ENCODE peak calls at places on chromosome 22, in four cellular contexts. One of them, this sample, is unnamed.

GRCh38 chr22:19169947-19170318 is 8.6 kb downstream of the SLC25A1 start:
- DNase-seq in mesenchymal stem cell: no peak
- DNase-seq in H1: no peak
- DNase-seq in IMR-90: no peak
- DNase-seq in this sample: no peak

GRCh38 chr22:46641829-46642266 is 21.7 kb downstream of the GRAMD4 start:
- DNase-seq in H1: no peak
- DNase-seq in mesenchymal stem cell: peak
- DNase-seq in IMR-90: peak
- DNase-seq in this sample: no peak

GRCh38 chr22:39471421-39472141 is 14.8 kb downstream of the MGAT3 start:
- DNase-seq in H1: no peak
- DNase-seq in mesenchymal stem cell: peak
- DNase-seq in IMR-90: peak
- DNase-seq in this sample: peak

GRCh38 chr22:48494968-48495750 is 1332.5 kb downstream of the BRD1 start:
- DNase-seq in IMR-90: no peak
- DNase-seq in H1: no peak
- DNase-seq in mesenchymal stem cell: no peak
- DNase-seq in this sample: peak

GRCh38 chr22:46303347-46303965 is 6.8 kb downstream of the GTSE1 start:
- DNase-seq in IMR-90: peak
- DNase-seq in H1: no peak
- DNase-seq in mesenchymal stem cell: peak
- DNase-seq in this sample: no peak

GRCh38 chr22:19523240-19524169 is 705 bp downstream of the CLDN5 start:
- DNase-seq in H1: no peak
- DNase-seq in IMR-90: peak
- DNase-seq in mesenchymal stem cell: peak
- DNase-seq in this sample: peak

GRCh38 chr22:21972293-21972779 is 10.3 kb downstream of the TOP3B start:
- DNase-seq in IMR-90: peak
- DNase-seq in H1: no peak
- DNase-seq in mesenchymal stem cell: peak
- DNase-seq in this sample: peak

GRCh38 chr22:45425101-45425500 is 11.6 kb downstream of the RIBC2 start:
- DNase-seq in H1: no peak
- DNase-seq in IMR-90: peak
- DNase-seq in mesenchymal stem cell: no peak
- DNase-seq in this sample: no peak

GRCh38 chr22:19287076-19287724 is 4.3 kb downstream of the CLTCL1 start:
- DNase-seq in IMR-90: peak
- DNase-seq in mesenchymal stem cell: no peak
- DNase-seq in H1: no peak
- DNase-seq in this sample: no peak

GRCh38 chr22:45531944-45532631 is 29.4 kb downstream of the FBLN1 start:
- DNase-seq in IMR-90: no peak
- DNase-seq in H1: no peak
- DNase-seq in mesenchymal stem cell: no peak
- DNase-seq in this sample: no peak

GRCh38 chr22:25172153-25172552 is 27.5 kb upstream of the CRYBB3 start:
- DNase-seq in IMR-90: no peak
- DNase-seq in H1: no peak
- DNase-seq in mesenchymal stem cell: no peak
- DNase-seq in this sample: peak

GRCh38 chr22:30568137-30568805 is 6.2 kb downstream of the GAL3ST1 start:
- DNase-seq in H1: no peak
- DNase-seq in mesenchymal stem cell: no peak
- DNase-seq in IMR-90: no peak
- DNase-seq in this sample: peak

GRCh38 chr22:44337658-44338004 is 24.9 kb upstream of the SHISAL1 start:
- DNase-seq in H1: no peak
- DNase-seq in mesenchymal stem cell: peak
- DNase-seq in IMR-90: peak
- DNase-seq in this sample: peak

GRCh38 chr22:44333847-44334635 is 21.3 kb upstream of the SHISAL1 start:
- DNase-seq in mesenchymal stem cell: no peak
- DNase-seq in IMR-90: no peak
- DNase-seq in H1: no peak
- DNase-seq in this sample: no peak

GRCh38 chr22:44336962-44337657 is 24.4 kb upstream of the SHISAL1 start:
- DNase-seq in H1: no peak
- DNase-seq in mesenchymal stem cell: no peak
- DNase-seq in IMR-90: no peak
- DNase-seq in this sample: no peak

GRCh38 chr22:44335066-44335839 is 22.5 kb upstream of the SHISAL1 start:
- DNase-seq in H1: no peak
- DNase-seq in IMR-90: no peak
- DNase-seq in mesenchymal stem cell: no peak
- DNase-seq in this sample: no peak

DNA sequence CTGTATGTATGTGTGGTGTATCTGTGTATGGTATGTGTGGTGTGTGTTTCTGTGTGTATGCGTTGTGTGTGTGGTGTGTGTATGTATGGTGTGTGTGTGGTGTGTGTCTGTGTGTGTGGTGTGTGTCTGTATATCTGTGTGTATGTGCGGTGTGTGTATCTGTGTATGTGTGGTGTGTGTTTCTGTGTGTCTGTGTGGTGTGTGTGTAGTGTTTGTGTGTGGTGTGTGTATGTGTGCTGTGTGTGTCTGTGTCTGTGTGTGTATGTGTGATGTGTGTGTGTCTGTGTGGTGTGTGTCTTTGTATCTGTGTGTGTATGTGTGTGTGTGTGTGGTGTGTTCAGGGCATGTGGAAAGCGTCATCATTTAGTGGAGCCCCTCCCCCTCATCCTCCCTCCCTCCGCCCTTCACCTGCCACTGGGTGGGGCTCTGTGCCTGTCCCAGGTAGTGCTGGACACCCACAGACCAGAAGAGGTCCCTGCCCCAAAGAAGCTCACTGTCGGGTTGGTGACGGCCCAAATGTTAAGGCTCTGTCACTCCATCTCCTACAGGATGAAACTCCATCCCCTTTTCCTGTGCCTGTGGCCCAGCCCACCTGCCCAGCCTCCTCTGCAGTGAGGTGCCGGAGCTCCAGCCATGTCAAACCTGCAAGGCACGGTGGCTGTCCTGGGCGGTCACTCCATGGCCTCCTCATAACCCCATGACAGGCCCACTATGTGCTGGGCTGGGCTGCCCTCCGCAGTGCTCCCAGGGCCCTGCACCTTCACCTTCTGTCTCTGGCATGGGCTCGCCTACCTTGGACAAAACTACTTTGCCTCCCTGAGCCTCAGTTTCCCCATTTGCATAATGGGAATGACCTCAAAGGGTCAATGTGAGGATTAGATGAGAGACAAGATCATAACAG is 23.4 kb upstream of the SHISAL1 start:
- DNase-seq in H1: no peak
- DNase-seq in mesenchymal stem cell: no peak
- DNase-seq in IMR-90: no peak
- DNase-seq in this sample: peak
- H3K4ac ChIP-seq in H1: peak
- H3K4ac ChIP-seq in mesenchymal stem cell: no peak
- H3K4ac ChIP-seq in IMR-90: peak
- H3K4ac ChIP-seq in this sample: no peak

GRCh38 chr22:38448945-38449745 is 5.9 kb downstream of the KCNJ4 start:
- DNase-seq in mesenchymal stem cell: no peak
- DNase-seq in IMR-90: no peak
- DNase-seq in H1: no peak
- DNase-seq in this sample: no peak
- H3K4ac ChIP-seq in mesenchymal stem cell: no peak
- H3K4ac ChIP-seq in IMR-90: no peak
- H3K4ac ChIP-seq in H1: no peak
- H3K4ac ChIP-seq in this sample: no peak

GRCh38 chr22:41315586-41315985 is 14.3 kb downstream of the ZC3H7B start:
- DNase-seq in IMR-90: no peak
- DNase-seq in mesenchymal stem cell: no peak
- DNase-seq in H1: no peak
- DNase-seq in this sample: no peak
- H3K4ac ChIP-seq in IMR-90: no peak
- H3K4ac ChIP-seq in mesenchymal stem cell: no peak
- H3K4ac ChIP-seq in H1: no peak
- H3K4ac ChIP-seq in this sample: no peak

GRCh38 chr22:17773606-17774205 is 563 bp downstream of the BID start:
- DNase-seq in IMR-90: peak
- DNase-seq in mesenchymal stem cell: peak
- DNase-seq in H1: no peak
- DNase-seq in this sample: peak

GRCh38 chr22:17775781-17776470 is 1.7 kb upstream of the BID start:
- DNase-seq in H1: no peak
- DNase-seq in IMR-90: no peak
- DNase-seq in mesenchymal stem cell: no peak
- DNase-seq in this sample: no peak

GRCh38 chr22:17774928-17775675 is 833 bp upstream of the BID start:
- DNase-seq in H1: no peak
- DNase-seq in IMR-90: no peak
- DNase-seq in mesenchymal stem cell: no peak
- DNase-seq in this sample: no peak

GRCh38 chr22:17772963-17773605 is 1.2 kb downstream of the BID start:
- DNase-seq in IMR-90: peak
- DNase-seq in mesenchymal stem cell: peak
- DNase-seq in H1: no peak
- DNase-seq in this sample: no peak

GRCh38 chr22:17774206-17774927 is at the start of gene BID:
- DNase-seq in mesenchymal stem cell: peak
- DNase-seq in IMR-90: peak
- DNase-seq in H1: no peak
- DNase-seq in this sample: no peak
- H3K4ac ChIP-seq in mesenchymal stem cell: peak
- H3K4ac ChIP-seq in IMR-90: peak
- H3K4ac ChIP-seq in H1: peak
- H3K4ac ChIP-seq in this sample: peak

GRCh38 chr22:42938449-42938848 is 76.5 kb downstream of the PACSIN2 start:
- DNase-seq in IMR-90: no peak
- DNase-seq in H1: no peak
- DNase-seq in mesenchymal stem cell: no peak
- DNase-seq in this sample: no peak
- H3K4ac ChIP-seq in IMR-90: peak
- H3K4ac ChIP-seq in H1: no peak
- H3K4ac ChIP-seq in mesenchymal stem cell: peak
- H3K4ac ChIP-seq in this sample: no peak

DNA sequence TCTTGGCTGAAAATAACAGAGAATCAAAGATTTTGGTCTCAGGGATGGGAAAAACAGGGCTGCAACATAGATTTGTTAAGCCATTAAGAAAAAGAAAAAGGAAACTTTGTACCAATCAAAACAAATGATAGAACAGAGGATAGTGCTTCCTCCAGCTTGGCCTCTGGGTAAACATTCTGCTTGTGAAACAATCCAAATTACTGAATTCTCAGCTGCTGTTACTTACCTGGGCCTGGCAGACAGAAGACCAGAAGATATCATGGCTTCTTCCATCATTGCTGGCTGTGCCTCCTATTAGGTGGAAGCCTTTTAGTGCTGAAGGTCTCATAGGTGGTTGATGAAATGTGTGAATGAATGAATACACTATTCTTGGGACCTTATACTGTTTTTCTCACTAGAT is 22.1 kb downstream of the ZNRF3 start:
- DNase-seq in mesenchymal stem cell: no peak
- DNase-seq in IMR-90: no peak
- DNase-seq in H1: no peak
- DNase-seq in this sample: no peak
- H3K4ac ChIP-seq in mesenchymal stem cell: no peak
- H3K4ac ChIP-seq in IMR-90: no peak
- H3K4ac ChIP-seq in H1: no peak
- H3K4ac ChIP-seq in this sample: no peak

GRCh38 chr22:36330127-36330526 is 57.6 kb downstream of the MYH9 start:
- DNase-seq in H1: no peak
- DNase-seq in mesenchymal stem cell: no peak
- DNase-seq in IMR-90: no peak
- DNase-seq in this sample: peak
- H3K4ac ChIP-seq in H1: no peak
- H3K4ac ChIP-seq in mesenchymal stem cell: peak
- H3K4ac ChIP-seq in IMR-90: peak
- H3K4ac ChIP-seq in this sample: peak

GRCh38 chr22:50091092-50091491 is 1.3 kb downstream of the MOV10L1 start:
- DNase-seq in mesenchymal stem cell: no peak
- DNase-seq in H1: no peak
- DNase-seq in IMR-90: no peak
- DNase-seq in this sample: no peak
- H3K4ac ChIP-seq in mesenchymal stem cell: no peak
- H3K4ac ChIP-seq in H1: no peak
- H3K4ac ChIP-seq in IMR-90: no peak
- H3K4ac ChIP-seq in this sample: no peak

DNA sequence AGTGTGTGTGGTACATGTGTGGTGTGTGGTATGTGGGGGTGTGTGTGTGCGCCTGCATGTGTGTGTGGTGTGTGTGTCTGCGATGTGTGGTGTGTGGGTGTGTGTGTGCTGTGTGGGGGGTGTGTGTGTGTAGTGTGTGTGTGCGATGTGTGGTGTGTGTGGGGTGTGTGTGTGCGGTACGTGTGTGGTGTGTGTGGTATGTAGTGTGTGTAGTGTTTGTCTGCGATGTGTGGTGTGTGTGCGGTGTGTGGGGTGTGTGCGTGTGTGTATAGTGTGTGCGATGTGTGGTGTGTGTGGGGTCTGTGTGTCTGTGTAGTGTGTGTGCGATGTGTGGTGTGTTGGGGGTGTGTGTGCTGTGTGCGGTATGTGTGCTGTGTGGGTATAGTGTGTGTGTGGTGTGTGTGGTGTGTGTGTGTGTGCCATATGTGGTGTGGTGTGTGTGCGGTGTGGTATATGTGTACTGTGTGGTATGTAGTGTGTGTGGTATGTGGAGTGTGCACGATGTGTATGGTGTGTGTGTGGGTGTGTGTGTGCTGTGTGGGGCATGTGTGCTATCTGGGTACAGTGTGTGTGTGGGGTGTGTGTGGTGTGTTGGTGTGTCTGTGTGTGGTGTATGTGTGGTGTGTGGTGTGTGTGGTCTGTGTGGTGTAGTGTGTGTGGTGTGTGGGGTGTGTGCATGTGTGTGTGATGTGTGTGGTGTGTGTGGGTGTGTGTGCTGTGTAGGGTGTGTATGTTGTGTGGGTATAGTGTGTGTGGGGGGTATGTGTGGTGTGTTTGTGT is 5.7 kb upstream of the PPP6R2 start:
- DNase-seq in mesenchymal stem cell: no peak
- DNase-seq in H1: no peak
- DNase-seq in IMR-90: no peak
- DNase-seq in this sample: no peak
- H3K4ac ChIP-seq in mesenchymal stem cell: no peak
- H3K4ac ChIP-seq in H1: peak
- H3K4ac ChIP-seq in IMR-90: peak
- H3K4ac ChIP-seq in this sample: no peak